ENCODE peak calls at places on chromosomes 1 and 21, in nine cellular contexts. W is GM20000, X is PC-9, M is GM23338, N is AG10803, Y is A549, F is epithelial cell of esophagus, C is astrocyte of the spinal cord, O is NCI-H774. B is an unnamed sample.

GRCh38 chr1:47280142-47280541 is 33.8 kb downstream of the STIL start:
- DNase-seq in W (no peak), X (no peak), M (no peak), N (peak), Y (no peak), F (peak), C (no peak), O (no peak), B (no peak)

GRCh38 chr21:34926784-34927548 is 122.1 kb downstream of the RUNX1 start:
- DNase-seq in W (no peak), X (peak), M (no peak), N (peak), Y (no peak), F (no peak), C (peak), O (no peak), B (no peak)

GRCh38 chr1:238562376-238562775 is 671.7 kb upstream of the ZP4 start:
- DNase-seq in W (no peak), X (no peak), M (no peak), N (peak), Y (no peak), F (peak), C (peak), O (no peak), B (no peak)

GRCh38 chr21:17390575-17390974 is 122.3 kb upstream of the CXADR start:
- DNase-seq in W (no peak), X (no peak), M (no peak), N (no peak), Y (no peak), F (no peak), C (no peak), O (no peak), B (no peak)

GRCh38 chr1:230753586-230754251 is 6.5 kb downstream of the CAPN9 start:
- DNase-seq in W (peak), X (no peak), M (peak), N (no peak), Y (no peak), F (peak), C (peak), O (peak), B (peak)

GRCh38 chr1:180169641-180170155 is 15.0 kb downstream of the QSOX1 start:
- DNase-seq in W (no peak), X (peak), M (no peak), N (no peak), Y (no peak), F (peak), C (no peak), O (no peak), B (no peak)

GRCh38 chr1:23214640-23215039 is 2.7 kb downstream of the HTR1D start:
- DNase-seq in W (no peak), X (no peak), M (no peak), N (no peak), Y (no peak), F (peak), C (no peak), O (no peak), B (no peak)

GRCh38 chr1:3461238-3461933 is 6.9 kb downstream of the ARHGEF16 start:
- DNase-seq in W (no peak), X (no peak), M (no peak), N (no peak), Y (no peak), F (no peak), C (no peak), O (no peak), B (no peak)

GRCh38 chr1:65235867-65236805 is 73.2 kb upstream of the DNAJC6 start:
- DNase-seq in W (no peak), X (no peak), M (peak), N (peak), Y (no peak), F (peak), C (peak), O (peak), B (no peak)

GRCh38 chr1:3312894-3313578 is 141.4 kb upstream of the ARHGEF16 start:
- DNase-seq in W (no peak), X (peak), M (peak), N (peak), Y (peak), F (peak), C (peak), O (no peak), B (no peak)

GRCh38 chr1:230054092-230054749 is 12.8 kb upstream of the GALNT2 start:
- DNase-seq in W (no peak), X (no peak), M (no peak), N (no peak), Y (no peak), F (no peak), C (no peak), O (no peak), B (no peak)

GRCh38 chr1:221435510-221435909 is 306.4 kb downstream of the DUSP10 start:
- DNase-seq in W (peak), X (peak), M (peak), N (peak), Y (peak), F (peak), C (peak), O (peak), B (peak)

GRCh38 chr1:173206816-173207595 is at the start of gene TNFSF4:
- DNase-seq in W (no peak), X (no peak), M (peak), N (peak), Y (no peak), F (no peak), C (no peak), O (no peak), B (no peak)

GRCh38 chr1:203506821-203507220 is 12.9 kb downstream of the OPTC start:
- DNase-seq in W (no peak), X (no peak), M (no peak), N (peak), Y (no peak), F (no peak), C (no peak), O (no peak), B (no peak)

GRCh38 chr21:34144224-34144623 is 70.8 kb downstream of the MRPS6 start:
- DNase-seq in W (no peak), X (no peak), M (no peak), N (no peak), Y (no peak), F (no peak), C (no peak), O (no peak), B (no peak)

GRCh38 chr1:204350857-204351573 is 8.7 kb downstream of the PLEKHA6 start:
- DNase-seq in W (no peak), X (no peak), M (peak), N (peak), Y (no peak), F (no peak), C (peak), O (peak), B (no peak)

GRCh38 chr1:9892563-9893528 is 17.2 kb downstream of the CTNNBIP1 start:
- DNase-seq in W (no peak), X (peak), M (no peak), N (peak), Y (no peak), F (peak), C (peak), O (no peak), B (no peak)

GRCh38 chr1:230067441-230067870 is 418 bp downstream of the GALNT2 start:
- DNase-seq in W (no peak), X (no peak), M (peak), N (peak), Y (peak), F (peak), C (no peak), O (no peak), B (peak)

GRCh38 chr1:16721871-16722641 is 18.3 kb upstream of the RNU1-4 start:
- DNase-seq in W (peak), X (no peak), M (no peak), N (no peak), Y (no peak), F (no peak), C (no peak), O (no peak), B (peak)

GRCh38 chr21:42129300-42130266 is 58.5 kb downstream of the UMODL1 start:
- DNase-seq in W (no peak), X (no peak), M (no peak), N (no peak), Y (no peak), F (no peak), C (no peak), O (no peak), B (no peak)

GRCh38 chr1:161119379-161120061 is 1.6 kb downstream of the NIT1 start:
- DNase-seq in W (peak), X (peak), M (peak), N (peak), Y (peak), F (peak), C (peak), O (no peak), B (peak)

GRCh38 chr21:42491328-42491727 is 4.7 kb downstream of the RSPH1 start:
- DNase-seq in W (no peak), X (no peak), M (no peak), N (no peak), Y (no peak), F (no peak), C (no peak), O (no peak), B (no peak)

GRCh38 chr1:17630048-17630830 is 90.7 kb downstream of the ARHGEF10L start:
- DNase-seq in W (no peak), X (no peak), M (no peak), N (peak), Y (no peak), F (peak), C (no peak), O (no peak), B (no peak)

GRCh38 chr1:100463809-100464424 is 74.0 kb upstream of the GPR88 start:
- DNase-seq in W (peak), X (peak), M (peak), N (peak), Y (peak), F (peak), C (peak), O (peak), B (peak)

GRCh38 chr21:45304945-45305344 is 17.2 kb upstream of the POFUT2 start:
- DNase-seq in W (no peak), X (no peak), M (no peak), N (no peak), Y (no peak), F (no peak), C (no peak), O (no peak), B (no peak)

GRCh38 chr1:169631249-169631648 is 1.3 kb upstream of the SELP start:
- DNase-seq in W (no peak), X (no peak), M (no peak), N (no peak), Y (no peak), F (no peak), C (no peak), O (no peak), B (no peak)

GRCh38 chr1:70896224-70896623 is 151.4 kb downstream of the PTGER3 start:
- DNase-seq in W (no peak), X (no peak), M (peak), N (peak), Y (no peak), F (peak), C (no peak), O (no peak), B (no peak)

GRCh38 chr1:200873116-200873670 is 412 bp downstream of the GPR25 start:
- DNase-seq in W (peak), X (no peak), M (peak), N (no peak), Y (no peak), F (no peak), C (no peak), O (peak), B (no peak)

GRCh38 chr1:244231572-244232315 is 180.7 kb downstream of the ZBTB18 start:
- DNase-seq in W (no peak), X (peak), M (peak), N (peak), Y (no peak), F (peak), C (peak), O (peak), B (no peak)

GRCh38 chr21:27812279-27812678 is 845.4 kb upstream of the ADAMTS5 start:
- DNase-seq in W (no peak), X (no peak), M (no peak), N (no peak), Y (no peak), F (peak), C (no peak), O (no peak), B (no peak)

GRCh38 chr1:79044974-79045650 is 38.6 kb upstream of the ADGRL4 start:
- DNase-seq in W (no peak), X (no peak), M (peak), N (no peak), Y (no peak), F (no peak), C (no peak), O (no peak), B (no peak)

GRCh38 chr21:42278750-42279149 is 36.5 kb downstream of the TFF3 start:
- DNase-seq in W (no peak), X (no peak), M (no peak), N (no peak), Y (no peak), F (no peak), C (no peak), O (no peak), B (no peak)

GRCh38 chr1:42424201-42424600 is 31.6 kb downstream of the ZMYND12 start:
- DNase-seq in W (no peak), X (no peak), M (no peak), N (peak), Y (no peak), F (no peak), C (no peak), O (no peak), B (no peak)

GRCh38 chr1:53344921-53345838 is 17.3 kb upstream of the LRP8 start:
- DNase-seq in W (no peak), X (no peak), M (no peak), N (no peak), Y (no peak), F (no peak), C (no peak), O (no peak), B (peak)

GRCh38 chr1:206909883-206910318 is 11.8 kb downstream of the FCMR start:
- DNase-seq in W (no peak), X (no peak), M (peak), N (no peak), Y (no peak), F (no peak), C (no peak), O (no peak), B (no peak)

GRCh38 chr1:180533571-180533987 is 25.2 kb upstream of the OVAAL start:
- DNase-seq in W (peak), X (no peak), M (peak), N (peak), Y (peak), F (peak), C (peak), O (peak), B (peak)

GRCh38 chr1:105686874-105687690 is 1369.4 kb upstream of the PRMT6 start:
- DNase-seq in W (no peak), X (no peak), M (no peak), N (no peak), Y (no peak), F (no peak), C (no peak), O (no peak), B (no peak)

GRCh38 chr21:23152130-23152529 is 2153.9 kb downstream of the NCAM2 start:
- DNase-seq in W (no peak), X (no peak), M (no peak), N (no peak), Y (no peak), F (no peak), C (no peak), O (no peak), B (no peak)